ENCODE peak calls at places on chromosome 1, in five cellular contexts. N, R, A, O and F are unnamed samples.

GRCh38 chr1:4653796-4654715 is at the start of gene AJAP1:
- DNase-seq in N (no peak), R (no peak), A (no peak), O (no peak), F (no peak)

GRCh38 chr1:157136133-157136532 is 2.1 kb downstream of the ETV3 start:
- DNase-seq in N (no peak), R (no peak), A (no peak), O (no peak), F (no peak)

GRCh38 chr1:218361298-218362065 is 16.3 kb downstream of the TGFB2 start:
- DNase-seq in N (no peak), R (peak), A (peak), O (no peak), F (no peak)

GRCh38 chr1:111603979-111604378 is 15.6 kb upstream of the RAP1A start:
- DNase-seq in N (peak), R (peak), A (no peak), O (no peak), F (no peak)

GRCh38 chr1:234730542-234731370 is 120.8 kb upstream of the IRF2BP2 start:
- DNase-seq in N (peak), R (no peak), A (no peak), O (no peak), F (no peak)

GRCh38 chr1:162003061-162003824 is 20.4 kb downstream of the OLFML2B start:
- DNase-seq in N (no peak), R (peak), A (peak), O (no peak), F (no peak)

GRCh38 chr1:234676103-234676594 is 66.2 kb upstream of the IRF2BP2 start:
- DNase-seq in N (peak), R (peak), A (peak), O (peak), F (peak)

GRCh38 chr1:101506541-101507164 is 269.8 kb downstream of the S1PR1 start:
- DNase-seq in N (no peak), R (peak), A (peak), O (no peak), F (peak)

GRCh38 chr1:17230671-17231310 is 18.1 kb upstream of the PADI3 start:
- DNase-seq in N (no peak), R (no peak), A (no peak), O (no peak), F (no peak)